ENCODE peak calls at places on chromosomes 13 and 19, in four cellular contexts. One of them, this sample, is unnamed.

GRCh38 chr19:39563408-39563807 is 23.4 kb upstream of the EID2 start:
- DNase-seq in endothelial cell of umbilical vein: no peak
- DNase-seq in A549: peak
- DNase-seq in K562: no peak
- DNase-seq in this sample: no peak

GRCh38 chr19:4993683-4994082 is 24.8 kb downstream of the KDM4B start:
- DNase-seq in endothelial cell of umbilical vein: no peak
- DNase-seq in A549: no peak
- DNase-seq in K562: no peak
- DNase-seq in this sample: no peak

GRCh38 chr19:42280761-42281174 is 11.7 kb downstream of the CIC start:
- DNase-seq in A549: no peak
- DNase-seq in K562: peak
- DNase-seq in endothelial cell of umbilical vein: peak
- DNase-seq in this sample: peak

GRCh38 chr13:39956036-39956435 is 300.6 kb downstream of the COG6 start:
- DNase-seq in K562: no peak
- DNase-seq in endothelial cell of umbilical vein: no peak
- DNase-seq in A549: no peak
- DNase-seq in this sample: no peak

GRCh38 chr13:99972190-99972731 is 694 bp upstream of the ZIC5 start:
- DNase-seq in A549: peak
- DNase-seq in K562: no peak
- DNase-seq in endothelial cell of umbilical vein: no peak
- DNase-seq in this sample: no peak

GRCh38 chr13:32001392-32001768 is 30.2 kb upstream of the FRY start:
- DNase-seq in A549: peak
- DNase-seq in endothelial cell of umbilical vein: peak
- DNase-seq in K562: peak
- DNase-seq in this sample: peak

GRCh38 chr13:48578516-48579166 is 45.8 kb upstream of the RCBTB2 start:
- DNase-seq in K562: no peak
- DNase-seq in endothelial cell of umbilical vein: no peak
- DNase-seq in A549: no peak
- DNase-seq in this sample: peak

GRCh38 chr13:60412909-60413616 is 16.0 kb downstream of the TDRD3 start:
- DNase-seq in endothelial cell of umbilical vein: no peak
- DNase-seq in A549: no peak
- DNase-seq in K562: no peak
- DNase-seq in this sample: peak

GRCh38 chr13:41513600-41513999 is 56.2 kb downstream of the RGCC start:
- DNase-seq in K562: no peak
- DNase-seq in endothelial cell of umbilical vein: no peak
- DNase-seq in A549: no peak
- DNase-seq in this sample: no peak

GRCh38 chr19:39672473-39672872 is 16.8 kb downstream of the LGALS16 start:
- DNase-seq in endothelial cell of umbilical vein: no peak
- DNase-seq in K562: no peak
- DNase-seq in A549: no peak
- DNase-seq in this sample: no peak

GRCh38 chr19:23917856-23918255 is 3.2 kb downstream of the ZNF726 start:
- DNase-seq in A549: no peak
- DNase-seq in K562: no peak
- DNase-seq in endothelial cell of umbilical vein: no peak
- DNase-seq in this sample: no peak

GRCh38 chr19:23913931-23914330 is 755 bp upstream of the ZNF726 start:
- DNase-seq in A549: no peak
- DNase-seq in endothelial cell of umbilical vein: no peak
- DNase-seq in K562: no peak
- DNase-seq in this sample: no peak

GRCh38 chr19:23909222-23909621 is 5.5 kb upstream of the ZNF726 start:
- DNase-seq in K562: no peak
- DNase-seq in endothelial cell of umbilical vein: no peak
- DNase-seq in A549: no peak
- DNase-seq in this sample: no peak

GRCh38 chr19:23916991-23917390 is 2.3 kb downstream of the ZNF726 start:
- DNase-seq in endothelial cell of umbilical vein: no peak
- DNase-seq in K562: no peak
- DNase-seq in A549: no peak
- DNase-seq in this sample: peak

DNA sequence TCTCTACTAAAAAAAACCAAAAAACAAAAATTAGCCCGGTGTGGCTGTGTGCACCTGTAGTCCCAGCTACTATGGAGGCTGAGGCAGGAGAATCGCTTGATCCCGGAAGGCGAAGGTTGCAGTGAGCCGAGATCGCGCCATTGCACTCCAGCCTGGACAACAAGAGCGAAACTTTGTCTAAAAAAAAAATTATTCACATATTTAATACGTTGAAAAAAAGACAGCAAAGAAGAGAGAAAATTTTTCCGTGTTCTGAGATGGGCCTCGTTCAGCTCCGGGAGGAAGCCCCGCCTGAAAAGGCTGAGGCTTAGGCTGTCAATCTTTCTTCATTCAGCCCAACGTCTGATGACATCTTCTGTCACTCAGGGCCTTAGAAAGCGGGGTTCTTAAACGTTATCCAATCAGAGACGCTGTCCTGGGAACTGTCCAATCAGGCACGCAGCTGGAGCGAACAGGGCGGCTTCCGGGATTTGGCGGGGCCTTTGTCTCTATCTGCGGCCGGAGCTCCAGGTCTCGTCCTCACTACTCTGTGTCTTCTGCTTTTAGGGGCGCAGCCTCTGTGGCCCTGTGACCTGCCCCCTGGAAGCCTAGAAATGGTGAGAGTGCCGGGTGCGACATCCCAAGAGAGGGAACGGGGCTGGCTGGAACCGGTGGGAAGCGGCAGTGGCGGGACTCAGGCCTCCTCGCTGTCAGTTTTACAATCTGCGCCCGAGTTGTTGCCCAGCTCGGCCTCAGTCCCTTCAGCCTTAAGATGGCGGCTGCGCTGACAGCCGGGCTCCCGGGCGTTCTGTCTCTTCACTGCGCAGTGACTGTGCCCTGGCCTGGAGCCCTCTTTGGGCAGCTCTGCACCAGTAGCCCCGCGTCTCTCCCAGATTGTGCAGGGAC is at the start of gene ZNF726:
- DNase-seq in A549: peak
- DNase-seq in endothelial cell of umbilical vein: peak
- DNase-seq in K562: peak
- DNase-seq in this sample: peak
- TF ChIP-seq POLR2A in A549: no peak
- TF ChIP-seq POLR2A in endothelial cell of umbilical vein: no peak
- TF ChIP-seq POLR2A in K562: peak
- TF ChIP-seq POLR2A in this sample: peak

DNA sequence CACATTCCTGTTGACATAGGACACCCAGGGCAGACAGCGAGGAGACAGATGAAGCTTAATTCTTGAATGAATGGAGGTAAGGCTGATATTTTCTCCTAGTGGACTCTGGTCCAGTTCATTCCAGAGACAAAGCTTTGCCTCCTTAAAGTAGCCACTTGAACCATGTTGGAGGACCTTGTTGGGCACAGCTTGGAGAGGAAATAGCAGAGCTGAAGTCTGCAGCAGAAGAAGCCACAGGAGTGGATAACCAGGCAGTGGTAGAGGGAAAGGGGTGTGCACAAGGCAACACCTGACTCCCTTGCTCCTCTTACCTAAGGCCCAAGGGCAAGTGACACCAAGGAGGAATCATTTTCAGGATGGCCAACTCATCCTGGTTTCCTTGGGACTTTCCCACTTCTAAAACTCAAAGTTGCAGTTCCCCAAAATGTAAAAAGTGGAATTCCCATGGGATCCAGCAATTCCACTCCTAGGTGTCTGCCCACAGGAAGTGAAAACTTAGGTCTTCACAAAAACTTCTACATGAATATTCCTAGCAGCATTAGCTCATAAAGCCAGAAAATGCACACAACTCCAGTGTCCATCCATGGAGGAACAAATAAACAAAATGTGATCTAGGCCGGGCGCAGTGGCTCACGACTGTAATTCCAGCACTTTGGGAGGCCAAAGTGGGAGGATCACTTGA is 6.6 kb upstream of the RFX2 start:
- DNase-seq in endothelial cell of umbilical vein: no peak
- DNase-seq in A549: no peak
- DNase-seq in K562: no peak
- DNase-seq in this sample: no peak
- TF ChIP-seq CTCF in endothelial cell of umbilical vein: no peak
- TF ChIP-seq CTCF in A549: no peak
- TF ChIP-seq CTCF in K562: no peak
- TF ChIP-seq CTCF in this sample: no peak

DNA sequence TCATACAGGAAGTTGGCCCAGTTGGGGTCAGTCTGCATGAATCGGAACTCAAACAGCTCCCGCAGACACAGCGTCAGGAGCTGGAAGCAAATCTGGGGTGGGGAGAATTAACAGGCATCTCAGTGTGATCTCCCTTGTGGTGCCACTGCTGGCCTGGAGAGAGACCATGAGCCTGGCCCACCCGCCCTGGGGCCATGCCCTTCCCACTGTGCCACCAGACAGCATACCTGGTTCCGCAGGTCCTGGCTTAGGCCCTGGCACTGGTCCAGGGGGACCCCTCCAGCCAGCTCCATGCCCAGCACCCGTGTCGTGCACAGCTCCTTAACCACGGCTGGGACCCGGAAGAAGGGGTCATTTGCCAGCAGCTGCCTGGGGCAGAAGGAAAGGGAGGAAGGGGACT is 9.6 kb upstream of the NUMBL start:
- DNase-seq in K562: no peak
- DNase-seq in A549: no peak
- DNase-seq in endothelial cell of umbilical vein: no peak
- DNase-seq in this sample: no peak
- TF ChIP-seq MYC in K562: no peak
- TF ChIP-seq MYC in A549: no peak
- TF ChIP-seq MYC in endothelial cell of umbilical vein: no peak
- TF ChIP-seq MYC in this sample: no peak

GRCh38 chr19:18588611-18589379 is at the start of gene REX1BD:
- DNase-seq in A549: peak
- DNase-seq in K562: peak
- DNase-seq in endothelial cell of umbilical vein: peak
- DNase-seq in this sample: peak
- TF ChIP-seq POLR2A in A549: peak
- TF ChIP-seq POLR2A in K562: peak
- TF ChIP-seq POLR2A in endothelial cell of umbilical vein: peak
- TF ChIP-seq POLR2A in this sample: peak

DNA sequence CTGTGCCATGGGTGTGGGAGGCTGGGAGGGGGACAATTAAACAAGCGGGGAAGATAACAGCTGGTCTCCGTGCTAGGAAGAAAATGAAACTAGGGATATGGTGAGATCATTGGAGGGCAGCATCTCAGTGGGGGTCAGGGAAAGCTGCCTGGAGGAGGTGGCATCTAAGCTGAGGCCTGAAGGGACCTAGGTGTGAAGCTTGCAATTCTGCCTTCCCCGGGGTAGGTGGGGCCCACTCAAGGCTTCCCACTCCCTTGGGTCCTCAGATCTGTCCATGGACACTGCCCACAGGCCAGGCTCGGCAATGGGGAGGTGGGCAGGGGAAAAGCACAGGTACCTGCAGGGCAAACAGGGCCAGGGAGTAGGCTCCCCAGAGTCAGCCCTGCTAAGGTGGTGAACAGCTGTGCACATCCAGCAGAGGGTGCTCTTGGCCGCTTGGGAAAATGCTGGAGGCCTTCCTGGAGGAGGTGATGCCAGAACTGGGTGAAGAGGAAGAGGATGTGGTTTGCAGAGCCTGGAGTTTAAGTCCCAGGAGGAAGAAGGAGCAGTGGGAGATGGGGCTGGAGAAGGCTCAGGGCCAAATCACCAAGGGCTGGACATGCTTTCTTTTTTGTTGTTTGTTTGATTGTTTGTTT is 25.7 kb upstream of the CCNE1 start:
- DNase-seq in K562: peak
- DNase-seq in A549: peak
- DNase-seq in endothelial cell of umbilical vein: no peak
- DNase-seq in this sample: peak
- TF ChIP-seq CTCF in K562: peak
- TF ChIP-seq CTCF in A549: peak
- TF ChIP-seq CTCF in endothelial cell of umbilical vein: no peak
- TF ChIP-seq CTCF in this sample: peak

GRCh38 chr13:111184685-111185401 is 69.7 kb downstream of the ARHGEF7 start:
- DNase-seq in K562: no peak
- DNase-seq in endothelial cell of umbilical vein: no peak
- DNase-seq in A549: no peak
- DNase-seq in this sample: peak
- TF ChIP-seq MYC in K562: no peak
- TF ChIP-seq MYC in endothelial cell of umbilical vein: no peak
- TF ChIP-seq MYC in A549: no peak
- TF ChIP-seq MYC in this sample: peak

GRCh38 chr19:1020868-1021425 is at the start of gene TMEM259:
- DNase-seq in K562: peak
- DNase-seq in A549: peak
- DNase-seq in endothelial cell of umbilical vein: peak
- DNase-seq in this sample: peak
- TF ChIP-seq POLR2A in K562: no peak
- TF ChIP-seq POLR2A in A549: peak
- TF ChIP-seq POLR2A in endothelial cell of umbilical vein: no peak
- TF ChIP-seq POLR2A in this sample: no peak

GRCh38 chr19:33193269-33193863 is 764 bp upstream of the LRP3 start:
- DNase-seq in K562: no peak
- DNase-seq in A549: no peak
- DNase-seq in endothelial cell of umbilical vein: no peak
- DNase-seq in this sample: no peak

GRCh38 chr19:33193864-33194362 is at the start of gene LRP3:
- DNase-seq in endothelial cell of umbilical vein: peak
- DNase-seq in K562: no peak
- DNase-seq in A549: peak
- DNase-seq in this sample: peak

GRCh38 chr19:33194527-33194883 is 375 bp downstream of the LRP3 start:
- DNase-seq in K562: no peak
- DNase-seq in endothelial cell of umbilical vein: no peak
- DNase-seq in A549: no peak
- DNase-seq in this sample: no peak

GRCh38 chr19:33191501-33191900 is 2.6 kb upstream of the LRP3 start:
- DNase-seq in endothelial cell of umbilical vein: no peak
- DNase-seq in A549: no peak
- DNase-seq in K562: no peak
- DNase-seq in this sample: no peak

DNA sequence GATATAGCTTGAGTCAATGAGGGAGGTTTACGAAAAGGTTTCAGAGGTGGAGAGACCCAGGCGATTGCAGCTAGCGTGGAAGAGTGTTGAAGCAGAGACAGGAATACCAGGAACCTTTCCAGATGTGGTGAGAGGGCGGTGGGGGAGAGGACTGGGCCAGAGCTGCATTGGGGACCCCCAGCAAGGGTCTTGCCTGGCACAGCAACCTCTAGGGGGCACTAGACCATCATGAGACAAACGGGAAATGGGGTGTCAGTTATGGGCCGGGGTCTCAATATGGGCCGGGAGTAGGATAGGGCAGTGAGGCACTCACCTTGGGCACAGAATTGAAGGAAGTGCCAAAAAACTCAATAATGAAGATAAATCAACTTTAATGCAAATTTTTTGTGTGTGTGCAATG is 2.1 kb upstream of the LRP3 start:
- DNase-seq in A549: no peak
- DNase-seq in endothelial cell of umbilical vein: no peak
- DNase-seq in K562: no peak
- DNase-seq in this sample: no peak
- TF ChIP-seq CTCF in A549: peak
- TF ChIP-seq CTCF in endothelial cell of umbilical vein: no peak
- TF ChIP-seq CTCF in K562: peak
- TF ChIP-seq CTCF in this sample: peak